ENCODE peak calls at places on chromosomes 13 and 19, in four cellular contexts. F is endothelial cell, S is astrocyte of the spinal cord, E is neural crest cell. V is an unnamed sample.

GRCh38 chr13:114077938-114078335 is 54.5 kb downstream of the RASA3 start:
- DNase-seq in S (peak), E (no peak), F (peak), V (no peak)

GRCh38 chr13:109146912-109147624 is 517.7 kb downstream of the MYO16 start:
- DNase-seq in F (no peak), E (no peak), S (peak), V (no peak)

GRCh38 chr13:41389580-41389979 is 67.8 kb upstream of the RGCC start:
- DNase-seq in S (no peak), E (no peak), F (no peak), V (no peak)

GRCh38 chr13:33111414-33112110 is 95.3 kb downstream of the KL start:
- DNase-seq in F (no peak), S (peak), E (no peak), V (no peak)

GRCh38 chr13:50244355-50244912 is 229.2 kb downstream of the KCNRG start:
- DNase-seq in E (no peak), S (no peak), F (no peak), V (no peak)

GRCh38 chr19:15673176-15673654 is 328 bp downstream of the CYP4F12 start:
- DNase-seq in F (no peak), E (no peak), S (no peak), V (no peak)

GRCh38 chr19:1770866-1771576 is 17.7 kb downstream of the ONECUT3 start:
- DNase-seq in E (no peak), S (no peak), F (no peak), V (no peak)

GRCh38 chr19:58581227-58582141 is 8.3 kb upstream of the MZF1 start:
- DNase-seq in E (peak), F (peak), S (peak), V (peak)

GRCh38 chr13:27338816-27339215 is 68.2 kb downstream of the RASL11A start:
- DNase-seq in S (no peak), E (no peak), F (peak), V (no peak)
- TF ChIP-seq CTCF in S (peak), E (no peak), F (no peak), V (peak)

DNA sequence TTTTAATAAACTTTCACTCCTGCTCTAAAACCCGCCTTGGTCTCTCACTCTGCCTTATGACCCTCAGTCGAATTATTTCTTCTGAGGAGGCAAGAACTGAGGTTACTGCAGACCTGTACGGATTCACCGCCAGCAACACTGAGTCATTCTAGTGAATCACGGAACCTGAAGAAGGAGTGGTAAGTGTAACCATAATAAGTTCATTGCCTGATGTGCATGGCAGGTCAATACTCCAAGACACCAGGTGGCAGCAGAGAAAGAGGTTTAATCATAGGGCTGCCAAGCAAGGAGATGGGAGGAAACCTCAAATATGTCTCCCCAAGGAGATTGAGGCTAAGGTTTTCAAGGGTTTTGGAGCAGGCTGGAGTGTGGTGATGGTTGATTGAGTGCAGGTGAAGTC is 204.3 kb upstream of the IPO5 start:
- DNase-seq in E (no peak), F (no peak), S (no peak), V (no peak)
- TF ChIP-seq CTCF in E (no peak), F (no peak), S (no peak), V (no peak)

GRCh38 chr19:46297700-46298476 is 1.0 kb downstream of the HIF3A start:
- DNase-seq in F (no peak), E (no peak), S (peak), V (no peak)
- TF ChIP-seq CTCF in F (no peak), E (no peak), S (peak), V (no peak)

GRCh38 chr19:33689138-33689746 is 67.5 kb downstream of the CHST8 start:
- DNase-seq in S (no peak), F (no peak), E (no peak), V (no peak)

GRCh38 chr19:33688657-33688992 is 66.9 kb downstream of the CHST8 start:
- DNase-seq in E (no peak), F (no peak), S (no peak), V (no peak)

GRCh38 chr19:33686687-33687541 is 65.2 kb downstream of the CHST8 start:
- DNase-seq in S (no peak), E (no peak), F (no peak), V (no peak)

GRCh38 chr19:33686246-33686645 is 64.5 kb downstream of the CHST8 start:
- DNase-seq in F (no peak), E (no peak), S (no peak), V (no peak)

DNA sequence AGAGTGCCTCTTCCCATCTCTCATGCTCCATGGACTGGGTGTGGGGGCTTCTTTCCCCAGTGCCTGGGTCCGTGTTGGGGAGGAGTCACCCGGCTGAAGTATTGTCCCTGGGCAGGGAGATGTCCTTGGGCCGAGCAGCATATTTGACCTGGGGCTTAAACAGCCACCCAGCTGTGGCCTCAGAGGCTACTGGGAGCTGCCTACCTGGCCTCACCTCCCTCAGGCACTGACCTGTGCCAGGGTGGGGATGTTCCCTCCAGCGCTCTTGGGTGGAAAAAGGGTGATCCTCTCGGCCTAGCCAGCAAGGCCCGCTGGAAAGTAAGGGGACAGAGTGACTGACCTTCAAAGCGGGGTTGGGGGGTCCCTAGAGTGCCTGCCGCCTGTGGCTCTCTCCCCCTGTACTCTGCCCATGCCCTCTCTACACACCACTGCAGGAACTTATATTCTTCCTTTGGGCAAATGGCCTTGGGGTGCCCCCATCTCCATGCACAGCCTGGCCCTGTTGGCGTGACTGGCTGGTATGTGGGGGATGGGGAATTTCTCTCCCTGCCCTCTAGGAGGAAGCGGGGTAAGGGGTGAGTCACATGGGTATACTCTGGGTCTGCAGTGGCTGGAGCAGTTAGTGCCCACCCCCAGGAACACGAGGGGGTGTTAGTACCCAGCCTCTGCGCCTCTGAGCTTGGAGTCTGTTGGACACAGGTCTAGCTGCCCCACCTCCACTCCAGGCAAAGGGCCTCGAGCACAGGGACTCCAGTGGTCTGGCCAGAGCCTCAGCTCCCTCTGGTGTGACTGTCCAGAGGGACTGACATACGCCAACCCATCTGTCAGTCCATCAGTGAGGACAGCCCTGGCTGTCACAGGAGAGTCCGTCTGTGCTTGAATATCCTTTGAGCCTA is 66.3 kb downstream of the CHST8 start:
- DNase-seq in E (no peak), S (no peak), F (no peak), V (no peak)
- TF ChIP-seq CTCF in E (no peak), S (no peak), F (no peak), V (no peak)

GRCh38 chr19:46955813-46956371 is 63.7 kb upstream of the NPAS1 start:
- DNase-seq in E (no peak), F (no peak), S (no peak), V (no peak)
- TF ChIP-seq CTCF in E (no peak), F (no peak), S (no peak), V (no peak)

GRCh38 chr19:467554-467953 is 6.7 kb upstream of the SHC2 start:
- DNase-seq in E (no peak), F (no peak), S (no peak), V (no peak)
- TF ChIP-seq CTCF in E (no peak), F (no peak), S (no peak), V (no peak)

GRCh38 chr19:55705972-55706371 is 30.9 kb downstream of the EPN1 start:
- DNase-seq in E (no peak), F (no peak), S (no peak), V (no peak)

GRCh38 chr19:55703790-55704215 is 28.8 kb downstream of the EPN1 start:
- DNase-seq in F (peak), S (peak), E (peak), V (peak)

GRCh38 chr19:55702131-55702627 is 27.2 kb downstream of the EPN1 start:
- DNase-seq in S (no peak), F (no peak), E (no peak), V (no peak)

GRCh38 chr19:55700813-55701212 is 25.8 kb downstream of the EPN1 start:
- DNase-seq in S (no peak), E (no peak), F (no peak), V (no peak)

DNA sequence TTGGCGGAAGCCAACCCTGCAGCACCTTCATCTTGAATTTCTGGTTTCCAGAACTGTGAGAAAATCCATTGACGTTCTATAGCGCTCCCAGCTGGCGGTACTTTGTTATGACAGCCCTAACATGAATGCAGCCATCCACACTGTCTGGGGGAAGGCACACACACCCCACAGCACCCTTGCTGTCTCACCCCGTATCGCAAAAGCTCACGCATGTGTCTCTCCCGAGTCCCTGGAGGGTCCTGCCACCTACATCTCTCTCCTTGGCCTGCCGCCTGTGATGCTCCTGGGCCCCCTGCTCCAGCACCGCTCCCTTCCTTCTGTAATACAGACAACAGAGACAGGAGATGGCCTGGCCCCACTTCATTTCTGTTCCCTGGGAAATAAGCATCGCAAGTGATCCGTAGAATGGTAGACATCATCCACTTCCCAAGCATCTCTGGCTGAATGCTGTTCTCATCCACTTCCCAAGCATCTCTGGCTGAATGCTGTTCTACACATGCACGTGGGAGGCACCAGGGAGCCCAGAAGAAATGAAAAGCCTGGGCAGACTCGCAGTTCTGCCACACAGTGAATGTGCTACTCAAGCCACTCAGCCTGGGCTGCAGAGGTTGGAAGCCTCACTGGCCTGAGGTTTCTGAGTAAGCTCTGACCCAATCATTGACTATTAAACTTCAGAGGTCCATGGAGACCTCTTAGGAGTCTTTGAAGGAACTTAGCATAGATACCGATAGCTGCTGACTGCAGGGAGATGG is 29.6 kb downstream of the EPN1 start:
- DNase-seq in F (no peak), S (no peak), E (no peak), V (no peak)
- TF ChIP-seq CTCF in F (no peak), S (no peak), E (no peak), V (no peak)

DNA sequence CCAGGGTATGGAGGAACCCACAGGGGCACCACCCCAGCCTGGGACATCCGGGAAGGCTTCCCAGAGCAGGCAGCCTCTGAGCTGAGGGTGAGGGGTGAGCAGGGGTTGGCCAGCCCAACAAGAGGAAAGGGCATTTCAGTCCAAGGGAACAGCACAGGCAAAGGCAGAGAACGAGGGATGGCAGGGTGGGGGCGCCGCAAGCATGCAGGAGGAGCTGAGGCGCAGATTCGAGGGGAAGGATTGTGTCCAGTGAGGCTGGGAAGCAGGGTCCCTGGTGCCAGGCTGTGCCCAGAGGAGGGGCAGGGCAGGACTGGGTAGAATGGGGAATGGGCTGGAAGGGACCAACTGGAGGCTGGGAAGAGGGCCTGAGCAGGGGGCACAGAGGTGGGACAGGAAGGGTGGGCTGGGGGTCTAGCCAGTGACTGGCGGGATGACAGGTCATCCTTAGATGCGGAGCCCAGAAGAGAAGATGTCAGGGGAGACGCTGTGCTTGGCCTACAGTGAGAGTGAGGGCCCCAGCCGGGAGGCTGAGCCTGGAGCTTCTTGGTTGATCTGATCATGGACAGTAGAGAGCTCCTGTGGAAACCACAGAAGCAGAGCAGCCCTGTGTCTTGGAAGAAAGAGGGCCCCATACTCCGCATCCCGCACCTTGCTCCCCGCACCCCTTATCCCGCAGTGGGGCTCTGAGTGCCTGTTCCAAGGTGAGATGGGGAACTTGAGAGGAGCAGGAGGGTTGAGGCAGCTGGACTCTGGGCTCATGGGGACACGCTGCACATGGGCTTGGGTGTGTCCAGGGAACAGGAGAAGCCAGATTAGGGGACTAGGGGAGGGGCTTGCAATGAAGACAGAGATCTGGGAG is 13.7 kb downstream of the EMP3 start:
- DNase-seq in F (no peak), S (no peak), E (no peak), V (peak)
- TF ChIP-seq CTCF in F (no peak), S (no peak), E (no peak), V (no peak)

V was measured in GM13976.